ENCODE peak calls at places on chromosomes 12 and 14, in four cellular contexts. V, S, F and C are unnamed samples.
A peak's percentile ranks its signal among the peaks of the same experiment; 100 is the strongest.

GRCh38 chr12:94560416-94561221 is 89.7 kb downstream of the TMCC3 start:
- DNase-seq in V (peak; percentile 40), S (peak; percentile 94), F (no peak), C (no peak)

GRCh38 chr14:61323970-61324369 is 2.6 kb downstream of the PRKCH start:
- DNase-seq in V (no peak), S (no peak), F (no peak), C (no peak)

GRCh38 chr12:45727994-45728624 is 1.4 kb upstream of the ARID2 start:
- DNase-seq in V (no peak), S (peak; percentile 52), F (no peak), C (no peak)

GRCh38 chr14:85532981-85533820 is 3.3 kb downstream of the FLRT2 start:
- DNase-seq in V (peak; percentile 82), S (no peak), F (no peak), C (no peak)

GRCh38 chr12:126258190-126258589 is 1193.0 kb downstream of the AACS start:
- DNase-seq in V (no peak), S (no peak), F (no peak), C (no peak)

GRCh38 chr12:39675263-39675662 is 55.7 kb upstream of the ABCD2 start:
- DNase-seq in V (no peak), S (no peak), F (no peak), C (no peak)

GRCh38 chr12:32336261-32336660 is 63.1 kb upstream of the FGD4 start:
- DNase-seq in V (no peak), S (no peak), F (no peak), C (no peak)

GRCh38 chr12:58967551-58967950 is 47.2 kb upstream of the LRIG3 start:
- DNase-seq in V (no peak), S (no peak), F (no peak), C (no peak)

GRCh38 chr12:59453461-59453860 is 142.4 kb upstream of the SLC16A7 start:
- DNase-seq in V (no peak), S (no peak), F (no peak), C (no peak)

GRCh38 chr14:22819191-22819988 is 4.2 kb upstream of the SLC7A7 start:
- DNase-seq in V (peak; percentile 79), S (peak; percentile 60), F (no peak), C (no peak)

GRCh38 chr12:49342066-49342913 is 4.4 kb upstream of the DNAJC22 start:
- DNase-seq in V (peak; percentile 93), S (no peak), F (peak; percentile 97), C (peak; percentile 63)

GRCh38 chr14:102923920-102924486 is 1.5 kb downstream of the AMN start:
- DNase-seq in V (peak; percentile 31), S (no peak), F (no peak), C (no peak)

GRCh38 chr12:128337456-128338160 is 70.6 kb downstream of the TMEM132C start:
- DNase-seq in V (no peak), S (no peak), F (no peak), C (no peak)

GRCh38 chr12:67573456-67573855 is 75.1 kb upstream of the DYRK2 start:
- DNase-seq in V (no peak), S (no peak), F (no peak), C (no peak)

GRCh38 chr14:94304243-94304642 is 11.2 kb upstream of the SERPINA10 start:
- DNase-seq in V (no peak), S (no peak), F (no peak), C (no peak)

GRCh38 chr12:108214486-108214885 is 85.4 kb downstream of the WSCD2 start:
- DNase-seq in V (peak; percentile 66), S (no peak), F (no peak), C (no peak)

GRCh38 chr12:63991036-63991547 is 146.6 kb downstream of the SRGAP1 start:
- DNase-seq in V (no peak), S (no peak), F (no peak), C (no peak)

GRCh38 chr12:10361622-10362021 is 28.2 kb downstream of the KLRK1 start:
- DNase-seq in V (peak; percentile 62), S (peak; percentile 46), F (no peak), C (no peak)

GRCh38 chr14:72615511-72616121 is 278.3 kb downstream of the DPF3 start:
- DNase-seq in V (no peak), S (no peak), F (no peak), C (no peak)

GRCh38 chr12:107359382-107359781 is 266.0 kb upstream of the CRY1 start:
- DNase-seq in V (no peak), S (no peak), F (no peak), C (no peak)

GRCh38 chr14:47675489-47676300 is at the start of gene MDGA2:
- DNase-seq in V (peak; percentile 51), S (no peak), F (no peak), C (no peak)

GRCh38 chr12:18546399-18546798 is 191.4 kb downstream of the PLCZ1 start:
- DNase-seq in V (peak; percentile 32), S (no peak), F (no peak), C (no peak)

GRCh38 chr12:68037616-68038255 is 48.5 kb downstream of the IFNG-AS1 start:
- DNase-seq in V (no peak), S (no peak), F (no peak), C (no peak)

GRCh38 chr12:33813536-33813935 is 208.8 kb upstream of the ALG10 start:
- DNase-seq in V (no peak), S (no peak), F (no peak), C (no peak)

GRCh38 chr12:2679816-2680675 is 114.7 kb upstream of the FKBP4 start:
- DNase-seq in V (no peak), S (no peak), F (no peak), C (no peak)

GRCh38 chr14:90263748-90264449 is 7.5 kb downstream of the PSMC1 start:
- DNase-seq in V (no peak), S (no peak), F (no peak), C (no peak)

GRCh38 chr14:88895116-88895515 is 70.7 kb downstream of the TTC8 start:
- DNase-seq in V (peak; percentile 47), S (peak; percentile 67), F (no peak), C (no peak)

GRCh38 chr12:44446181-44446580 is 429.9 kb downstream of the NELL2 start:
- DNase-seq in V (no peak), S (no peak), F (no peak), C (no peak)